ENCODE peak calls at places on chromosomes 16 and 17, in eight cellular contexts. K is AG04450; R is CD8-positive, alpha-beta memory T cell; A is uterus; U is OCI-LY7; M is mammary epithelial cell; G is CD4-positive, CD25-positive, alpha-beta regulatory T cell; Q is esophagus squamous epithelium. X is an unnamed sample.

GRCh38 chr17:76075364-76076099 is 951 bp downstream of the GALR2 start:
- DNase-seq in K (no peak), R (no peak), A (no peak), U (no peak), M (peak; percentile 41), G (no peak), Q (no peak), X (no peak)

GRCh38 chr16:27238016-27238587 is 30.5 kb downstream of the NSMCE1 start:
- DNase-seq in K (no peak), R (peak; percentile 42), A (no peak), U (peak; percentile 23), M (no peak), G (no peak), Q (no peak), X (no peak)

GRCh38 chr16:84553873-84554399 is 49.5 kb upstream of the MEAK7 start:
- DNase-seq in K (no peak), R (peak; percentile 65), A (no peak), U (peak; percentile 14), M (no peak), G (peak; percentile 75), Q (no peak), X (no peak)

GRCh38 chr16:85090873-85091521 is 21.3 kb downstream of the CIBAR2 start:
- DNase-seq in K (no peak), R (no peak), A (no peak), U (peak; percentile 30), M (no peak), G (no peak), Q (no peak), X (no peak)

GRCh38 chr16:11289202-11289601 is 8.1 kb upstream of the PRM1 start:
- DNase-seq in K (no peak), R (no peak), A (no peak), U (no peak), M (no peak), G (no peak), Q (no peak), X (no peak)

GRCh38 chr17:37737081-37737480 is 7.8 kb downstream of the HNF1B start:
- DNase-seq in K (no peak), R (no peak), A (no peak), U (no peak), M (no peak), G (no peak), Q (no peak), X (no peak)

GRCh38 chr17:382644-383533 is 30.3 kb upstream of the RPH3AL start:
- DNase-seq in K (peak; percentile 37), R (no peak), A (no peak), U (no peak), M (no peak), G (no peak), Q (no peak), X (no peak)

GRCh38 chr17:44749076-44750020 is 9.4 kb upstream of the ADAM11 start:
- DNase-seq in K (no peak), R (no peak), A (peak; percentile 56), U (no peak), M (no peak), G (no peak), Q (no peak), X (no peak)

GRCh38 chr17:46839211-46839610 is 12.2 kb upstream of the WNT9B start:
- DNase-seq in K (no peak), R (no peak), A (no peak), U (no peak), M (no peak), G (no peak), Q (no peak), X (no peak)

GRCh38 chr17:17472333-17472920 is 4.4 kb upstream of the MED9 start:
- DNase-seq in K (no peak), R (no peak), A (no peak), U (no peak), M (peak; percentile 44), G (no peak), Q (no peak), X (no peak)

GRCh38 chr17:27233059-27233458 is 60.9 kb upstream of the WSB1 start:
- DNase-seq in K (no peak), R (no peak), A (no peak), U (no peak), M (no peak), G (no peak), Q (no peak), X (no peak)

GRCh38 chr17:57782642-57783337 is 37.7 kb upstream of the CCDC182 start:
- DNase-seq in K (no peak), R (no peak), A (no peak), U (no peak), M (no peak), G (no peak), Q (no peak), X (no peak)

GRCh38 chr16:57091990-57092785 is at the start of gene CPNE2:
- DNase-seq in K (no peak), R (no peak), A (peak; percentile 76), U (peak; percentile 56), M (no peak), G (no peak), Q (no peak), X (no peak)

GRCh38 chr17:44465897-44466296 is 37.3 kb downstream of the GPATCH8 start:
- DNase-seq in K (no peak), R (no peak), A (no peak), U (no peak), M (no peak), G (no peak), Q (no peak), X (no peak)

GRCh38 chr16:67951485-67951884 is 7.6 kb upstream of the LCAT start:
- DNase-seq in K (no peak), R (no peak), A (no peak), U (no peak), M (no peak), G (no peak), Q (no peak), X (no peak)

GRCh38 chr17:79082311-79083190 is 7.9 kb downstream of the ENGASE start:
- DNase-seq in K (no peak), R (peak; percentile 29), A (no peak), U (peak; percentile 47), M (no peak), G (peak; percentile 24), Q (no peak), X (no peak)

GRCh38 chr17:16820161-16820877 is 130.3 kb downstream of the CCDC144A start:
- DNase-seq in K (no peak), R (no peak), A (no peak), U (no peak), M (peak; percentile 72), G (no peak), Q (no peak), X (no peak)

GRCh38 chr16:15466886-15467781 is 32.7 kb downstream of the BMERB1 start:
- DNase-seq in K (no peak), R (no peak), A (no peak), U (no peak), M (no peak), G (no peak), Q (no peak), X (no peak)

GRCh38 chr17:58254803-58255202 is 16.4 kb downstream of the LPO start:
- DNase-seq in K (no peak), R (no peak), A (no peak), U (no peak), M (no peak), G (no peak), Q (no peak), X (no peak)

GRCh38 chr17:58340623-58340876 is 11.5 kb downstream of the SUPT4H1 start:
- DNase-seq in K (no peak), R (no peak), A (no peak), U (no peak), M (no peak), G (no peak), Q (no peak), X (no peak)

DNA sequence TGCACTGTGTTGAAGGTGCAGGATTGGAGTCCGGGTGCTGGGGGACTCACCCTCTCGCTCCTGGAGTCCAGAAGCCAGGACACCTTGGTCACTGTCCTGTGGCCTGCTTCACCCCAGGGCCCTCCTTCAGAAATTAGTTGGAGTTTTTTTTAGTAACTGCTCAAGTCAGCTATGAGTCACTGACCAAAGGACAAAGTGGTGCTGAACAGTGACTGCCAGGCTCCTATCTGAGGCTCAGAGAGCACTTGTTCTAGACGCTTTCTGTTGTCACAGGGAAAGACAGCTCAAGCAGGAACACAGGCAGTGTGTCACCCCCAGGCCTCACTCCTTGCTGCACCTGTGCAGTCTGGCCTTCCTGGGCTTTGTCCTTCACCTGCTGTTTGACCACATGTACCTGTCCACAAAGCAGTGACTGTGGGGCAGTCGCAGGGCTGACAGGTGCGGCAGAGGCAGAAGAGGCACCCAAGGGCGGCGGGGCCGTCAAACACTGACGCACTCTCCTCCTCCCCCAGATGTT is 4.1 kb upstream of the FAAP100 start:
- DNase-seq in K (no peak), R (no peak), A (no peak), U (no peak), M (no peak), G (no peak), Q (no peak), X (no peak)
- H3K27ac ChIP-seq in K (no peak overlapping the region), R (no peak overlapping the region), A (no peak overlapping the region), U (no peak overlapping the region), M (no peak overlapping the region), G (no peak overlapping the region), Q (no peak overlapping the region), X (no peak overlapping the region)

DNA sequence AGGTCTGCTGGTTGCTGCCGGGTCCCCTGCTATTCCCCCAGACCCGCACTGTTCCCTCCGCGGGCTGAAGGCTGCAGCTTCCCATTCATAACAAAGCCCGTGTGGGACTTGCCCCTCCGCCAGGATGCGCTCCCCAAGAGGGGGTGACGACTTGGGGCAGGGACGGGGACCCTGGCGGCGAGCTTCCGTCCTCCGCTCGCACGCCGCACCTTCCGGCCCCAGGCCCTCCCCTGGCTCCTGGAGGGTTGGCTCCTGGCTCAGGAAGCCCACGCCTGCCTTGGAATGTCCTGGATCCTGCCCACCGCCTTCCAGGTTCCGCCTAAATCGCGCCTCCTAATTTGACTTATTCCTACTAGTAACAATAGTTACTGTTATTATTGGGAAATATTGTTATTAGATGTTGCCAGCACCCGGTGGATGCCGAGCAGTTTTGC is 1.1 kb upstream of the TFAP4 start:
- DNase-seq in K (no peak), R (no peak), A (peak; percentile 61), U (peak; percentile 75), M (peak; percentile 66), G (no peak), Q (no peak), X (no peak)
- H3K27ac ChIP-seq in K (peak overlapping the region; percentile 87), R (peak overlapping the region; percentile 31), A (peak overlapping the region; percentile 89), U (peak overlapping the region; percentile 89), M (peak overlapping the region; percentile 33), G (peak overlapping the region; percentile 67), Q (peak overlapping the region; percentile 81), X (peak overlapping the region; percentile 91)

GRCh38 chr17:30363715-30364202 is 15.0 kb upstream of the CPD start:
- DNase-seq in K (peak; percentile 81), R (peak; percentile 91), A (no peak), U (peak; percentile 68), M (peak; percentile 99), G (peak; percentile 56), Q (no peak), X (no peak)
- H3K27ac ChIP-seq in K (no peak overlapping the region), R (no peak overlapping the region), A (no peak overlapping the region), U (peak overlapping the region; percentile 47), M (peak overlapping the region; percentile 42), G (peak overlapping the region; percentile 34), Q (peak overlapping the region; percentile 52), X (no peak overlapping the region)

DNA sequence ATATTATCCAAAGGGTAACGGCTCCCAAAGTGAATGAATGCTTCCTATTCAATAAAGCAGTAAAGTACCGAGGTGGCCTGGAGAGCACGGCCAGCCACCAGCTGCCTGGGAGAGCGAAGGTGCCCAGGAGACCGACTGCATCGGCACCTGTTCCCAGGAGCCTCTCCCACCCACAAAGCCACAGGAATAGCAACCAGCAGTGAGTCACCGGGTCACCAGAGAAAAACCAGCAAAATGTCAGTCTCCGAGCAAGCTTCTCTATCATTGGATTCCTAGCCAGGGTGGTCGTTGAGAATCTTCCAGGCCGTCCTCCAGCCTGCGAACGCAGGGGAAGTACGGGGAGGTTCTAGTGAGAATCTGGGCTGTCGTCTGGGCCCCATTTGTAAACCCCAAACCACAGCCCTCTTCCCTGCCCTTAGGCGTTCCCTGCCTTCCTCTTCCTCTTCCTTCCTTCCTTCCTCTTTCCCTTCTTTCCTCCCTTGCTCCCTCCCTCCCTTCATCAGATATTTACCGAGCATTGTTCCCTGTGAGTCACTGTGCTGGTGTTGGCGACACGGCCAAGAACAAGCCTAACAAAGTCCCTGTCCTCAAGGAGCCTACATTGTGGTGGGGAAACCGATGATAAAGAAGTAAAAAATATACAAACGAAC is 114.6 kb downstream of the SLC39A11 start:
- DNase-seq in K (no peak), R (no peak), A (no peak), U (no peak), M (no peak), G (no peak), Q (no peak), X (no peak)
- H3K27ac ChIP-seq in K (peak overlapping the region; percentile 95), R (peak overlapping the region; percentile 67), A (no peak overlapping the region), U (no peak overlapping the region), M (no peak overlapping the region), G (no peak overlapping the region), Q (no peak overlapping the region), X (no peak overlapping the region)

X was measured in vagina.